ENCODE peak calls at places on chromosomes 12 and 14, in eight cellular contexts. One of them, this sample, is unnamed.

GRCh38 chr12:113874999-113875561 is 91.0 kb downstream of the RBM19 start:
- DNase-seq in stomach: no peak
- DNase-seq in H1: no peak
- DNase-seq in esophagus muscularis mucosa: no peak
- DNase-seq in suprapubic skin: no peak
- DNase-seq in GM12878: no peak
- DNase-seq in sigmoid colon: no peak
- DNase-seq in spleen: no peak
- DNase-seq in this sample: no peak

GRCh38 chr14:34072401-34072800 is 121.5 kb upstream of the EGLN3 start:
- DNase-seq in stomach: no peak
- DNase-seq in H1: no peak
- DNase-seq in esophagus muscularis mucosa: no peak
- DNase-seq in suprapubic skin: no peak
- DNase-seq in GM12878: no peak
- DNase-seq in sigmoid colon: no peak
- DNase-seq in spleen: no peak
- DNase-seq in this sample: no peak

GRCh38 chr12:1173806-1174617 is 183.0 kb downstream of the ERC1 start:
- DNase-seq in stomach: no peak
- DNase-seq in H1: no peak
- DNase-seq in esophagus muscularis mucosa: no peak
- DNase-seq in suprapubic skin: no peak
- DNase-seq in GM12878: no peak
- DNase-seq in sigmoid colon: no peak
- DNase-seq in spleen: no peak
- DNase-seq in this sample: no peak

GRCh38 chr14:104977008-104977680 is 1.0 kb downstream of the AHNAK2 start:
- DNase-seq in stomach: no peak
- DNase-seq in H1: no peak
- DNase-seq in esophagus muscularis mucosa: no peak
- DNase-seq in suprapubic skin: peak
- DNase-seq in GM12878: no peak
- DNase-seq in sigmoid colon: peak
- DNase-seq in spleen: peak
- DNase-seq in this sample: no peak

GRCh38 chr14:56172074-56172473 is 53.9 kb downstream of the PELI2 start:
- DNase-seq in stomach: no peak
- DNase-seq in H1: no peak
- DNase-seq in esophagus muscularis mucosa: no peak
- DNase-seq in suprapubic skin: no peak
- DNase-seq in GM12878: no peak
- DNase-seq in sigmoid colon: no peak
- DNase-seq in spleen: no peak
- DNase-seq in this sample: no peak

GRCh38 chr12:64669270-64669842 is 59.1 kb downstream of the RASSF3 start:
- DNase-seq in stomach: peak
- DNase-seq in H1: no peak
- DNase-seq in esophagus muscularis mucosa: no peak
- DNase-seq in suprapubic skin: no peak
- DNase-seq in GM12878: peak
- DNase-seq in sigmoid colon: peak
- DNase-seq in spleen: peak
- DNase-seq in this sample: no peak

GRCh38 chr14:100106260-100106659 is 41.0 kb downstream of the EVL start:
- DNase-seq in stomach: no peak
- DNase-seq in H1: no peak
- DNase-seq in esophagus muscularis mucosa: no peak
- DNase-seq in suprapubic skin: peak
- DNase-seq in GM12878: no peak
- DNase-seq in sigmoid colon: peak
- DNase-seq in spleen: no peak
- DNase-seq in this sample: no peak

GRCh38 chr12:53990311-53991076 is 5.5 kb downstream of the HOXC10 start:
- DNase-seq in stomach: no peak
- DNase-seq in H1: no peak
- DNase-seq in esophagus muscularis mucosa: no peak
- DNase-seq in suprapubic skin: no peak
- DNase-seq in GM12878: no peak
- DNase-seq in sigmoid colon: no peak
- DNase-seq in spleen: no peak
- DNase-seq in this sample: no peak

GRCh38 chr12:1500095-1500801 is 94.1 kb downstream of the FBXL14 start:
- DNase-seq in stomach: no peak
- DNase-seq in H1: no peak
- DNase-seq in esophagus muscularis mucosa: no peak
- DNase-seq in suprapubic skin: no peak
- DNase-seq in GM12878: no peak
- DNase-seq in sigmoid colon: no peak
- DNase-seq in spleen: no peak
- DNase-seq in this sample: no peak

GRCh38 chr12:24252580-24252979 is 303.1 kb upstream of the SOX5 start:
- DNase-seq in stomach: no peak
- DNase-seq in H1: no peak
- DNase-seq in esophagus muscularis mucosa: no peak
- DNase-seq in suprapubic skin: no peak
- DNase-seq in GM12878: no peak
- DNase-seq in sigmoid colon: no peak
- DNase-seq in spleen: no peak
- DNase-seq in this sample: no peak

GRCh38 chr12:99916555-99916954 is 68.2 kb downstream of the ANKS1B start:
- DNase-seq in stomach: no peak
- DNase-seq in H1: no peak
- DNase-seq in esophagus muscularis mucosa: no peak
- DNase-seq in suprapubic skin: no peak
- DNase-seq in GM12878: no peak
- DNase-seq in sigmoid colon: no peak
- DNase-seq in spleen: no peak
- DNase-seq in this sample: no peak

GRCh38 chr12:18345021-18345735 is 83.9 kb downstream of the PIK3C2G start:
- DNase-seq in stomach: no peak
- DNase-seq in H1: no peak
- DNase-seq in esophagus muscularis mucosa: no peak
- DNase-seq in suprapubic skin: no peak
- DNase-seq in GM12878: no peak
- DNase-seq in sigmoid colon: no peak
- DNase-seq in spleen: no peak
- DNase-seq in this sample: no peak

GRCh38 chr12:48084066-48084465 is 21.8 kb downstream of the SENP1 start:
- DNase-seq in stomach: no peak
- DNase-seq in H1: no peak
- DNase-seq in esophagus muscularis mucosa: no peak
- DNase-seq in suprapubic skin: no peak
- DNase-seq in GM12878: no peak
- DNase-seq in sigmoid colon: no peak
- DNase-seq in spleen: no peak
- DNase-seq in this sample: no peak

GRCh38 chr14:101500681-101501080 is 60.6 kb upstream of the DIO3 start:
- DNase-seq in stomach: no peak
- DNase-seq in H1: no peak
- DNase-seq in esophagus muscularis mucosa: no peak
- DNase-seq in suprapubic skin: no peak
- DNase-seq in GM12878: no peak
- DNase-seq in sigmoid colon: peak
- DNase-seq in spleen: peak
- DNase-seq in this sample: no peak

GRCh38 chr12:68636268-68636667 is 25.6 kb downstream of the RAP1B start:
- DNase-seq in stomach: no peak
- DNase-seq in H1: no peak
- DNase-seq in esophagus muscularis mucosa: no peak
- DNase-seq in suprapubic skin: no peak
- DNase-seq in GM12878: no peak
- DNase-seq in sigmoid colon: no peak
- DNase-seq in spleen: no peak
- DNase-seq in this sample: no peak

GRCh38 chr14:61296707-61297502 is 15.8 kb upstream of the TMEM30B start:
- DNase-seq in stomach: no peak
- DNase-seq in H1: no peak
- DNase-seq in esophagus muscularis mucosa: peak
- DNase-seq in suprapubic skin: no peak
- DNase-seq in GM12878: peak
- DNase-seq in sigmoid colon: no peak
- DNase-seq in spleen: no peak
- DNase-seq in this sample: no peak

GRCh38 chr14:102525213-102526143 is 15.9 kb upstream of the ANKRD9 start:
- DNase-seq in stomach: no peak
- DNase-seq in H1: no peak
- DNase-seq in esophagus muscularis mucosa: no peak
- DNase-seq in suprapubic skin: no peak
- DNase-seq in GM12878: peak
- DNase-seq in sigmoid colon: no peak
- DNase-seq in spleen: no peak
- DNase-seq in this sample: no peak

DNA sequence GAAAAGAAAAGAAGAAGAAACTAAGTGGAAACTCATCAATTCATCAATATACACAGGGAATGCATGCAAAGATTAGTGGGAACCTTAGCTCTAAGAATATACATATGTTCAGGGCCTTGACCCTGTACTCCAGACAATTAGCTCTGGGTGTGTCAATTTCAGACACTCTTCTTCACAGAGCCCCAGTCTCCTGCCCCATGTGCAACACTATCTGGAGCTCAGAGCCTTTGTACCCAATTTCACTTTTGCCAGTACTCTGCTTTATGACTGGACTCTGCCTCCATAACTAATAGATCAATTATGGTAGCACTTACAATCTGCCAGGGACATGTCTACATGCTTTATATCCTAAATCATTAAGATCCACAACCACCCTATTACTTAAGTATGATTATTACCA is 152.6 kb upstream of the PLEKHG7 start:
- DNase-seq in stomach: no peak
- DNase-seq in H1: no peak
- DNase-seq in esophagus muscularis mucosa: no peak
- DNase-seq in suprapubic skin: no peak
- DNase-seq in GM12878: no peak
- DNase-seq in sigmoid colon: no peak
- DNase-seq in spleen: no peak
- DNase-seq in this sample: no peak
- H3K4me3 ChIP-seq in stomach: no peak
- H3K4me3 ChIP-seq in H1: no peak
- H3K4me3 ChIP-seq in esophagus muscularis mucosa: no peak
- H3K4me3 ChIP-seq in suprapubic skin: no peak
- H3K4me3 ChIP-seq in GM12878: no peak
- H3K4me3 ChIP-seq in sigmoid colon: no peak
- H3K4me3 ChIP-seq in spleen: no peak
- H3K4me3 ChIP-seq in this sample: no peak

GRCh38 chr14:22534547-22534946 is 54.5 kb downstream of the DAD1 start:
- DNase-seq in stomach: no peak
- DNase-seq in H1: no peak
- DNase-seq in esophagus muscularis mucosa: no peak
- DNase-seq in suprapubic skin: no peak
- DNase-seq in GM12878: no peak
- DNase-seq in sigmoid colon: no peak
- DNase-seq in spleen: no peak
- DNase-seq in this sample: no peak

GRCh38 chr14:22533057-22533704 is 55.8 kb downstream of the DAD1 start:
- DNase-seq in stomach: no peak
- DNase-seq in H1: no peak
- DNase-seq in esophagus muscularis mucosa: no peak
- DNase-seq in suprapubic skin: no peak
- DNase-seq in GM12878: no peak
- DNase-seq in sigmoid colon: no peak
- DNase-seq in spleen: no peak
- DNase-seq in this sample: no peak

GRCh38 chr14:22535126-22535525 is 53.9 kb downstream of the DAD1 start:
- DNase-seq in stomach: no peak
- DNase-seq in H1: no peak
- DNase-seq in esophagus muscularis mucosa: no peak
- DNase-seq in suprapubic skin: no peak
- DNase-seq in GM12878: no peak
- DNase-seq in sigmoid colon: no peak
- DNase-seq in spleen: no peak
- DNase-seq in this sample: no peak

GRCh38 chr14:22532345-22533056 is 56.5 kb downstream of the DAD1 start:
- DNase-seq in stomach: no peak
- DNase-seq in H1: no peak
- DNase-seq in esophagus muscularis mucosa: no peak
- DNase-seq in suprapubic skin: no peak
- DNase-seq in GM12878: no peak
- DNase-seq in sigmoid colon: no peak
- DNase-seq in spleen: no peak
- DNase-seq in this sample: no peak

GRCh38 chr14:22533739-22534359 is 55.2 kb downstream of the DAD1 start:
- DNase-seq in stomach: no peak
- DNase-seq in H1: no peak
- DNase-seq in esophagus muscularis mucosa: no peak
- DNase-seq in suprapubic skin: no peak
- DNase-seq in GM12878: no peak
- DNase-seq in sigmoid colon: no peak
- DNase-seq in spleen: no peak
- DNase-seq in this sample: no peak
- TF ChIP-seq POLR2AphosphoS5 in stomach: no peak
- TF ChIP-seq POLR2AphosphoS5 in H1: no peak
- TF ChIP-seq POLR2AphosphoS5 in esophagus muscularis mucosa: no peak
- TF ChIP-seq POLR2AphosphoS5 in suprapubic skin: no peak
- TF ChIP-seq POLR2AphosphoS5 in GM12878: peak
- TF ChIP-seq POLR2AphosphoS5 in sigmoid colon: no peak
- TF ChIP-seq POLR2AphosphoS5 in spleen: no peak
- TF ChIP-seq POLR2AphosphoS5 in this sample: no peak

GRCh38 chr12:111599459-111600295 is 562 bp upstream of the ATXN2 start:
- DNase-seq in stomach: peak
- DNase-seq in H1: peak
- DNase-seq in esophagus muscularis mucosa: peak
- DNase-seq in suprapubic skin: peak
- DNase-seq in GM12878: peak
- DNase-seq in sigmoid colon: peak
- DNase-seq in spleen: peak
- DNase-seq in this sample: peak

GRCh38 chr12:111597731-111598636 is 1.1 kb downstream of the ATXN2 start:
- DNase-seq in stomach: peak
- DNase-seq in H1: no peak
- DNase-seq in esophagus muscularis mucosa: no peak
- DNase-seq in suprapubic skin: peak
- DNase-seq in GM12878: no peak
- DNase-seq in sigmoid colon: peak
- DNase-seq in spleen: peak
- DNase-seq in this sample: peak

GRCh38 chr12:111596985-111597730 is 2.0 kb downstream of the ATXN2 start:
- DNase-seq in stomach: peak
- DNase-seq in H1: no peak
- DNase-seq in esophagus muscularis mucosa: no peak
- DNase-seq in suprapubic skin: peak
- DNase-seq in GM12878: no peak
- DNase-seq in sigmoid colon: peak
- DNase-seq in spleen: peak
- DNase-seq in this sample: peak

GRCh38 chr12:111600296-111600562 is 1.1 kb upstream of the ATXN2 start:
- DNase-seq in stomach: no peak
- DNase-seq in H1: no peak
- DNase-seq in esophagus muscularis mucosa: no peak
- DNase-seq in suprapubic skin: no peak
- DNase-seq in GM12878: no peak
- DNase-seq in sigmoid colon: no peak
- DNase-seq in spleen: no peak
- DNase-seq in this sample: no peak

GRCh38 chr12:111598637-111599458 is at the start of gene ATXN2:
- DNase-seq in stomach: peak
- DNase-seq in H1: no peak
- DNase-seq in esophagus muscularis mucosa: no peak
- DNase-seq in suprapubic skin: peak
- DNase-seq in GM12878: no peak
- DNase-seq in sigmoid colon: peak
- DNase-seq in spleen: peak
- DNase-seq in this sample: peak
- TF ChIP-seq POLR2A in stomach: no peak
- TF ChIP-seq POLR2A in H1: no peak
- TF ChIP-seq POLR2A in esophagus muscularis mucosa: no peak
- TF ChIP-seq POLR2A in suprapubic skin: no peak
- TF ChIP-seq POLR2A in GM12878: peak
- TF ChIP-seq POLR2A in sigmoid colon: no peak
- TF ChIP-seq POLR2A in spleen: no peak
- TF ChIP-seq POLR2A in this sample: no peak

GRCh38 chr12:120977531-120978295 is 630 bp upstream of the HNF1A start:
- DNase-seq in stomach: no peak
- DNase-seq in H1: no peak
- DNase-seq in esophagus muscularis mucosa: no peak
- DNase-seq in suprapubic skin: no peak
- DNase-seq in GM12878: no peak
- DNase-seq in sigmoid colon: no peak
- DNase-seq in spleen: no peak
- DNase-seq in this sample: no peak
- H3K4me3 ChIP-seq in stomach: peak
- H3K4me3 ChIP-seq in H1: no peak
- H3K4me3 ChIP-seq in esophagus muscularis mucosa: no peak
- H3K4me3 ChIP-seq in suprapubic skin: no peak
- H3K4me3 ChIP-seq in GM12878: no peak
- H3K4me3 ChIP-seq in sigmoid colon: no peak
- H3K4me3 ChIP-seq in spleen: no peak
- H3K4me3 ChIP-seq in this sample: no peak